ENCODE peak calls at places on chromosome 22, in four cellular contexts. One of them, this sample, is unnamed.

GRCh38 chr22:20966883-20967696 is at the start of gene AIFM3:
- DNase-seq in nephron progenitor cell: no peak
- DNase-seq in right atrium auricular region: no peak
- DNase-seq in stromal cell of bone marrow: no peak
- DNase-seq in this sample: no peak

GRCh38 chr22:40147388-40148176 is 30.1 kb upstream of the TNRC6B start:
- DNase-seq in nephron progenitor cell: no peak
- DNase-seq in right atrium auricular region: no peak
- DNase-seq in stromal cell of bone marrow: no peak
- DNase-seq in this sample: no peak

GRCh38 chr22:23688121-23688520 is 2.7 kb upstream of the RGL4 start:
- DNase-seq in nephron progenitor cell: no peak
- DNase-seq in right atrium auricular region: no peak
- DNase-seq in stromal cell of bone marrow: no peak
- DNase-seq in this sample: no peak

GRCh38 chr22:43923191-43923590 is 414 bp upstream of the PNPLA3 start:
- DNase-seq in nephron progenitor cell: no peak
- DNase-seq in right atrium auricular region: no peak
- DNase-seq in stromal cell of bone marrow: no peak
- DNase-seq in this sample: no peak

GRCh38 chr22:32233091-32233490 is 22.1 kb downstream of the SLC5A4 start:
- DNase-seq in nephron progenitor cell: no peak
- DNase-seq in right atrium auricular region: no peak
- DNase-seq in stromal cell of bone marrow: no peak
- DNase-seq in this sample: no peak

GRCh38 chr22:48895341-48895740 is 932.3 kb downstream of the BRD1 start:
- DNase-seq in nephron progenitor cell: no peak
- DNase-seq in right atrium auricular region: peak
- DNase-seq in stromal cell of bone marrow: no peak
- DNase-seq in this sample: peak

GRCh38 chr22:23519442-23520177 is 60.5 kb downstream of the IGLL1 start:
- DNase-seq in nephron progenitor cell: no peak
- DNase-seq in right atrium auricular region: no peak
- DNase-seq in stromal cell of bone marrow: no peak
- DNase-seq in this sample: no peak

GRCh38 chr22:21009638-21010425 is 5.1 kb upstream of the P2RX6 start:
- DNase-seq in nephron progenitor cell: peak
- DNase-seq in right atrium auricular region: no peak
- DNase-seq in stromal cell of bone marrow: no peak
- DNase-seq in this sample: no peak

GRCh38 chr22:44979154-44979553 is 30.7 kb downstream of the PHF21B start:
- DNase-seq in nephron progenitor cell: no peak
- DNase-seq in right atrium auricular region: no peak
- DNase-seq in stromal cell of bone marrow: no peak
- DNase-seq in this sample: no peak

GRCh38 chr22:37442537-37442936 is 15.3 kb upstream of the ELFN2 start:
- DNase-seq in nephron progenitor cell: no peak
- DNase-seq in right atrium auricular region: no peak
- DNase-seq in stromal cell of bone marrow: no peak
- DNase-seq in this sample: no peak

GRCh38 chr22:39153220-39153860 is 860 bp upstream of the CBX7 start:
- DNase-seq in nephron progenitor cell: no peak
- DNase-seq in right atrium auricular region: no peak
- DNase-seq in stromal cell of bone marrow: no peak
- DNase-seq in this sample: no peak

GRCh38 chr22:41951898-41952474 is at the start of gene SMIM45:
- DNase-seq in nephron progenitor cell: no peak
- DNase-seq in right atrium auricular region: no peak
- DNase-seq in stromal cell of bone marrow: no peak
- DNase-seq in this sample: no peak

GRCh38 chr22:40803292-40803691 is 15.9 kb downstream of the SLC25A17 start:
- DNase-seq in nephron progenitor cell: no peak
- DNase-seq in right atrium auricular region: no peak
- DNase-seq in stromal cell of bone marrow: no peak
- DNase-seq in this sample: no peak

This sample was measured in vagina.